ENCODE peak calls at places on chromosomes 11 and 22, in six cellular contexts. U is HCT116, P is H1, T is GM12878, F is HepG2, A is SK-N-SH. J is an unnamed sample.

GRCh38 chr22:31681625-31682345 is 19.8 kb upstream of the PISD start:
- DNase-seq in T (no peak), U (no peak), F (no peak), P (no peak), A (no peak), J (no peak)

GRCh38 chr11:76179147-76179546 is 27.2 kb downstream of the WNT11 start:
- DNase-seq in P (no peak), U (no peak), F (no peak), A (no peak), T (no peak), J (no peak)

GRCh38 chr11:66159585-66159984 is 89.5 kb downstream of the PACS1 start:
- DNase-seq in U (no peak), F (no peak), T (no peak), P (no peak), A (peak; percentile 44), J (no peak)

GRCh38 chr11:34549271-34549670 is 35.7 kb upstream of the ELF5 start:
- DNase-seq in A (no peak), U (no peak), T (no peak), P (no peak), F (no peak), J (no peak)

GRCh38 chr11:126355926-126356897 is 726 bp downstream of the ST3GAL4 start:
- DNase-seq in F (peak; percentile 21), U (no peak), A (peak; percentile 58), P (no peak), T (no peak), J (peak; percentile 77)

GRCh38 chr11:19389787-19390303 is 149.1 kb upstream of the E2F8 start:
- DNase-seq in U (no peak), A (no peak), F (peak; percentile 27), T (no peak), P (no peak), J (no peak)

GRCh38 chr11:119266517-119267255 is 50.2 kb downstream of the MCAM start:
- DNase-seq in P (no peak), A (no peak), T (no peak), F (no peak), U (no peak), J (peak; percentile 30)

GRCh38 chr11:79393362-79394043 is 47.3 kb downstream of the TENM4 start:
- DNase-seq in A (peak; percentile 77), F (no peak), P (peak; percentile 27), U (no peak), T (no peak), J (no peak)

GRCh38 chr22:27980424-27981148 is 61.5 kb upstream of the PITPNB start:
- DNase-seq in A (no peak), P (no peak), U (no peak), T (no peak), F (no peak), J (peak; percentile 1)
- TF ChIP-seq JUND in A (no peak), P (no peak), U (no peak), T (no peak), F (no peak), J (no peak)

GRCh38 chr11:3169235-3169951 is 4.3 kb upstream of the OSBPL5 start:
- DNase-seq in U (peak; percentile 21), F (no peak), P (no peak), T (no peak), A (no peak), J (peak; percentile 27)
- TF ChIP-seq JUND in U (no peak), F (no peak), P (no peak), T (no peak), A (no peak), J (no peak)

GRCh38 chr22:27948569-27948968 is 29.5 kb upstream of the PITPNB start:
- DNase-seq in P (no peak), F (no peak), A (no peak), T (no peak), U (no peak), J (no peak)

GRCh38 chr22:27949421-27949820 is 30.4 kb upstream of the PITPNB start:
- DNase-seq in U (no peak), A (no peak), F (peak; percentile 21), T (no peak), P (no peak), J (no peak)

GRCh38 chr22:27952779-27953178 is 33.7 kb upstream of the PITPNB start:
- DNase-seq in A (no peak), T (no peak), P (no peak), F (no peak), U (no peak), J (no peak)

GRCh38 chr22:27947461-27947860 is 28.4 kb upstream of the PITPNB start:
- DNase-seq in U (no peak), F (no peak), A (no peak), P (no peak), T (no peak), J (no peak)

DNA sequence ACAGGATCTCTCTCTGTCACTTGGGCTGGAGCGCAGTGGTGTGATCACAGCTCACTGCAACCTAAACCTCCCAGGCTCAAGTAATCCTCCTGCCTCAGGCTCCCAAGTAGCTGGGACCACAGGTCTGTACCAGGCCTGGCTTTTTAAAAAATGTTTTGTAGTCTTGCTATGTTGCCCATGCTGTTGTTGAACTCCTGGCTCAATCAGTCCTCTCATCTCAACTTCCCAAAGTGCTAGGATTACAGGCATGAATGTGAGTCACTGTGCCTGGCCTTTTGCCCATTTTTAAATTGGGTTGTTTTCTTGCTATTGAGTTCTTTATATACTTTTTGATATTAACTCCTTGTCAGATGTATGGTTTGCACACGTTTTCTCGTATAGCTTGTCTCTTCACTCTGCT is 33.0 kb upstream of the PITPNB start:
- DNase-seq in F (no peak), A (no peak), U (no peak), P (no peak), T (no peak), J (no peak)
- TF ChIP-seq JUND in F (no peak), A (peak; percentile 50), U (no peak), P (no peak), T (no peak), J (no peak)

GRCh38 chr22:22235564-22235963 is 9.0 kb upstream of the VPREB1 start:
- DNase-seq in U (no peak), P (no peak), F (no peak), T (peak; percentile 17), A (peak; percentile 30), J (no peak)
- TF ChIP-seq JUND in U (no peak), P (no peak), F (no peak), T (no peak), A (no peak), J (no peak)

GRCh38 chr11:129061466-129062194 is 119.0 kb upstream of the TP53AIP1 start:
- DNase-seq in U (peak; percentile 80), A (no peak), P (no peak), F (no peak), T (no peak), J (no peak)
- TF ChIP-seq JUND in U (peak; percentile 96), A (peak; percentile 93), P (no peak), F (no peak), T (no peak), J (no peak)

GRCh38 chr22:37502342-37503182 is 16.4 kb upstream of the MFNG start:
- DNase-seq in F (peak; percentile 88), P (no peak), T (no peak), U (no peak), A (no peak), J (peak; percentile 79)

GRCh38 chr22:37500745-37501144 is 14.6 kb upstream of the MFNG start:
- DNase-seq in P (no peak), A (no peak), T (no peak), F (no peak), U (no peak), J (no peak)

GRCh38 chr22:37499789-37500188 is 13.6 kb upstream of the MFNG start:
- DNase-seq in U (no peak), F (no peak), A (peak; percentile 87), T (no peak), P (no peak), J (no peak)

GRCh38 chr22:37501610-37502341 is 15.6 kb upstream of the MFNG start:
- DNase-seq in T (no peak), U (no peak), P (no peak), F (peak; percentile 99), A (no peak), J (peak; percentile 35)

GRCh38 chr22:37501176-37501609 is 15.0 kb upstream of the MFNG start:
- DNase-seq in U (no peak), A (no peak), F (no peak), T (no peak), P (no peak), J (no peak)
- TF ChIP-seq JUND in U (no peak), A (no peak), F (no peak), T (no peak), P (no peak), J (no peak)

GRCh38 chr11:1091332-1092083 is 16.8 kb downstream of the MUC2 start:
- DNase-seq in F (no peak), T (no peak), P (no peak), U (no peak), A (no peak), J (no peak)
- TF ChIP-seq JUND in F (no peak), T (no peak), P (no peak), U (no peak), A (no peak), J (no peak)

GRCh38 chr11:57276169-57276854 is 39.3 kb upstream of the APLNR start:
- DNase-seq in P (no peak), T (no peak), A (no peak), F (no peak), U (no peak), J (no peak)
- TF ChIP-seq JUND in P (no peak), T (no peak), A (no peak), F (no peak), U (no peak), J (no peak)